ENCODE peak calls at places on chromosomes 13 and 19, in seven cellular contexts. One of them, this sample, is unnamed.

GRCh38 chr13:110216403-110217041 is 90.4 kb downstream of the COL4A1 start:
- DNase-seq in GM23338: no peak
- DNase-seq in GM23248: peak
- DNase-seq in MM.1S: no peak
- DNase-seq in HCT116: no peak
- DNase-seq in PC-3: no peak
- DNase-seq in OCI-LY7: no peak
- DNase-seq in this sample: no peak

GRCh38 chr13:44764334-44764733 is 188.2 kb upstream of the TSC22D1 start:
- DNase-seq in GM23248: no peak
- DNase-seq in PC-3: no peak
- DNase-seq in HCT116: no peak
- DNase-seq in GM23338: peak
- DNase-seq in OCI-LY7: no peak
- DNase-seq in MM.1S: no peak
- DNase-seq in this sample: peak

GRCh38 chr13:51562011-51562671 is 22.1 kb upstream of the WDFY2 start:
- DNase-seq in MM.1S: peak
- DNase-seq in PC-3: no peak
- DNase-seq in GM23338: no peak
- DNase-seq in OCI-LY7: no peak
- DNase-seq in HCT116: no peak
- DNase-seq in GM23248: no peak
- DNase-seq in this sample: no peak

GRCh38 chr13:41916173-41916954 is 44.5 kb downstream of the VWA8 start:
- DNase-seq in MM.1S: peak
- DNase-seq in GM23338: no peak
- DNase-seq in HCT116: no peak
- DNase-seq in PC-3: peak
- DNase-seq in GM23248: peak
- DNase-seq in OCI-LY7: peak
- DNase-seq in this sample: no peak

GRCh38 chr13:110633776-110634175 is 18.4 kb downstream of the NAXD start:
- DNase-seq in GM23248: no peak
- DNase-seq in PC-3: no peak
- DNase-seq in OCI-LY7: no peak
- DNase-seq in MM.1S: no peak
- DNase-seq in HCT116: no peak
- DNase-seq in GM23338: no peak
- DNase-seq in this sample: no peak

GRCh38 chr13:46648166-46648607 is 95.2 kb downstream of the LRCH1 start:
- DNase-seq in HCT116: peak
- DNase-seq in GM23338: peak
- DNase-seq in GM23248: peak
- DNase-seq in OCI-LY7: peak
- DNase-seq in PC-3: peak
- DNase-seq in MM.1S: peak
- DNase-seq in this sample: peak

GRCh38 chr19:46859637-46860124 is 1.1 kb upstream of the ARHGAP35 start:
- DNase-seq in HCT116: no peak
- DNase-seq in PC-3: peak
- DNase-seq in GM23338: no peak
- DNase-seq in OCI-LY7: no peak
- DNase-seq in GM23248: peak
- DNase-seq in MM.1S: no peak
- DNase-seq in this sample: no peak

GRCh38 chr19:17889609-17890214 is 18.0 kb downstream of the SLC5A5 start:
- DNase-seq in OCI-LY7: no peak
- DNase-seq in HCT116: no peak
- DNase-seq in MM.1S: no peak
- DNase-seq in GM23248: peak
- DNase-seq in PC-3: peak
- DNase-seq in GM23338: peak
- DNase-seq in this sample: peak

GRCh38 chr13:95569966-95570365 is 17.4 kb downstream of the CLDN10 start:
- DNase-seq in GM23338: no peak
- DNase-seq in OCI-LY7: no peak
- DNase-seq in MM.1S: no peak
- DNase-seq in GM23248: no peak
- DNase-seq in HCT116: no peak
- DNase-seq in PC-3: no peak
- DNase-seq in this sample: no peak

GRCh38 chr19:16400911-16401675 is 70.7 kb downstream of the EPS15L1 start:
- DNase-seq in MM.1S: no peak
- DNase-seq in OCI-LY7: no peak
- DNase-seq in PC-3: no peak
- DNase-seq in HCT116: no peak
- DNase-seq in GM23248: peak
- DNase-seq in GM23338: no peak
- DNase-seq in this sample: no peak

GRCh38 chr13:96172066-96172465 is 82.2 kb downstream of the HS6ST3 start:
- DNase-seq in PC-3: no peak
- DNase-seq in GM23338: no peak
- DNase-seq in HCT116: no peak
- DNase-seq in OCI-LY7: no peak
- DNase-seq in GM23248: peak
- DNase-seq in MM.1S: no peak
- DNase-seq in this sample: no peak

GRCh38 chr13:66972659-66973058 is 257.5 kb downstream of the PCDH9 start:
- DNase-seq in OCI-LY7: no peak
- DNase-seq in PC-3: no peak
- DNase-seq in HCT116: no peak
- DNase-seq in GM23338: no peak
- DNase-seq in MM.1S: no peak
- DNase-seq in GM23248: no peak
- DNase-seq in this sample: no peak

GRCh38 chr19:12838182-12838890 is at the start of gene MAST1:
- DNase-seq in HCT116: no peak
- DNase-seq in MM.1S: peak
- DNase-seq in OCI-LY7: peak
- DNase-seq in GM23248: peak
- DNase-seq in GM23338: peak
- DNase-seq in PC-3: peak
- DNase-seq in this sample: peak

GRCh38 chr13:109881961-109882558 is 95.7 kb upstream of the IRS2 start:
- DNase-seq in HCT116: no peak
- DNase-seq in PC-3: no peak
- DNase-seq in OCI-LY7: no peak
- DNase-seq in GM23338: no peak
- DNase-seq in GM23248: no peak
- DNase-seq in MM.1S: no peak
- DNase-seq in this sample: no peak

GRCh38 chr13:109783447-109783814 is 3.0 kb downstream of the IRS2 start:
- DNase-seq in GM23248: no peak
- DNase-seq in OCI-LY7: no peak
- DNase-seq in HCT116: no peak
- DNase-seq in PC-3: peak
- DNase-seq in GM23338: peak
- DNase-seq in MM.1S: no peak
- DNase-seq in this sample: peak

GRCh38 chr19:778910-779653 is 18.2 kb upstream of the PTBP1 start:
- DNase-seq in MM.1S: no peak
- DNase-seq in GM23338: peak
- DNase-seq in GM23248: peak
- DNase-seq in OCI-LY7: no peak
- DNase-seq in PC-3: peak
- DNase-seq in HCT116: no peak
- DNase-seq in this sample: no peak

GRCh38 chr13:106530907-106531520 is 4.4 kb downstream of the EFNB2 start:
- DNase-seq in OCI-LY7: no peak
- DNase-seq in GM23248: no peak
- DNase-seq in GM23338: no peak
- DNase-seq in PC-3: peak
- DNase-seq in MM.1S: no peak
- DNase-seq in HCT116: no peak
- DNase-seq in this sample: peak

GRCh38 chr19:46542428-46543230 is 47.0 kb upstream of the PNMA8B start:
- DNase-seq in MM.1S: peak
- DNase-seq in GM23248: peak
- DNase-seq in PC-3: peak
- DNase-seq in OCI-LY7: peak
- DNase-seq in HCT116: peak
- DNase-seq in GM23338: peak
- DNase-seq in this sample: peak

GRCh38 chr13:112177459-112177858 is 110.5 kb downstream of the SOX1 start:
- DNase-seq in PC-3: no peak
- DNase-seq in GM23338: no peak
- DNase-seq in MM.1S: no peak
- DNase-seq in OCI-LY7: no peak
- DNase-seq in GM23248: no peak
- DNase-seq in HCT116: no peak
- DNase-seq in this sample: no peak

GRCh38 chr13:48478401-48478800 is 54.5 kb downstream of the RCBTB2 start:
- DNase-seq in HCT116: no peak
- DNase-seq in GM23248: peak
- DNase-seq in GM23338: no peak
- DNase-seq in OCI-LY7: no peak
- DNase-seq in PC-3: no peak
- DNase-seq in MM.1S: no peak
- DNase-seq in this sample: no peak

GRCh38 chr13:42696191-42696590 is 85.2 kb upstream of the FAM216B start:
- DNase-seq in GM23338: no peak
- DNase-seq in PC-3: peak
- DNase-seq in OCI-LY7: no peak
- DNase-seq in HCT116: no peak
- DNase-seq in MM.1S: no peak
- DNase-seq in GM23248: peak
- DNase-seq in this sample: no peak

GRCh38 chr19:10760268-10760944 is 42.5 kb downstream of the DNM2 start:
- DNase-seq in GM23248: peak
- DNase-seq in HCT116: peak
- DNase-seq in MM.1S: no peak
- DNase-seq in GM23338: no peak
- DNase-seq in OCI-LY7: peak
- DNase-seq in PC-3: peak
- DNase-seq in this sample: no peak

GRCh38 chr19:531009-531752 is 379 bp upstream of the CDC34 start:
- DNase-seq in GM23338: peak
- DNase-seq in OCI-LY7: peak
- DNase-seq in MM.1S: peak
- DNase-seq in GM23248: peak
- DNase-seq in HCT116: peak
- DNase-seq in PC-3: peak
- DNase-seq in this sample: peak

GRCh38 chr19:6228523-6229215 is 51.1 kb downstream of the MLLT1 start:
- DNase-seq in GM23248: no peak
- DNase-seq in GM23338: no peak
- DNase-seq in MM.1S: no peak
- DNase-seq in OCI-LY7: no peak
- DNase-seq in PC-3: no peak
- DNase-seq in HCT116: no peak
- DNase-seq in this sample: peak

DNA sequence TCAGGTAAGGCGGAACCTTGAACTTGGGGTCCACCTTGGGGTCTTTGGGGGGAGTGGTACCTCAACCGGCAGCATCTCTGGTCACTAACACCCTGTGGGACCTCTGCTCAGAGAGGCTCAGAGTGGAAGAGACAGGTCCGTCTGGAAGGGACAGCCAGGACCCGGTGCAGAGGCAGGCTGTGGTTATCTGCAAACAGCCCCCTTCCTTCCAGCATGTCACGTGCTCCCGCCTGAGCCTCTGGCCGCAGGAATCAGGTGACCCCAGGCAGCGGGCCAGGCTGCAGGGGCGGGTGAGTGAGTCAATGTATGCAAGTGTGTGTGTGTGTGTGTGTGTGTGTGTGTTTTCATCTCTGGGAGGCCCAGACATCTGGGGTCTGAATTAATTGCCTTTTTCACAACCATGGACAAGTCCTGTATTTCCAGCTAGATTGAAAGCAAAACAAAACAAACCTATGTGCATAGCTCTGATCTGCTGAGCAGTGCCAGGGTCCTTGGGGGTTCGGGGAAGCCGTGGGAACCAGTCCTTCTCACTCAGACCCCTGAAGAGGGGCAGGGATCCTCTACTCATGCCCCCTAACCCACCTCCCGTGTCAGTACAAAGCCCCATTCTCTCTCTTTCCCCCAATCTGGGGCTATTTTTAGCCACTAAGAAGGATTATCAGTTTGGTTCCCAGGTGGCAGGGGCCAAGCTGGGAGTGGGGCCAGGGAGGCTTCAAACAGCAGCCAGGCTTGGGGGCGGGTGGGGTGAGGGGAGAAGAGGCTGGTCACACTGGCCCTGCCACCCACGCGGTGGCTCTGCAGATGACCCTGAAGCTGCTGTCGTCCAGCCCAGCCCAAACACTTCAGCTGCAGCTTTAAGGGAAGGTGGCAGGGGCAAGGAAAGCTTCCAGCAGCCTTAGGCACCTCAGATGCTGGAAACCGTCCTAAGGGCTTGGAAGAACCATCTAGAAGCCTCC is 31.4 kb downstream of the CERS4 start:
- DNase-seq in GM23338: peak
- DNase-seq in GM23248: peak
- DNase-seq in HCT116: peak
- DNase-seq in PC-3: peak
- DNase-seq in MM.1S: peak
- DNase-seq in OCI-LY7: peak
- DNase-seq in this sample: peak
- TF ChIP-seq EZH2phosphoT487 in GM23338: no peak
- TF ChIP-seq EZH2phosphoT487 in GM23248: no peak
- TF ChIP-seq EZH2phosphoT487 in HCT116: no peak
- TF ChIP-seq EZH2phosphoT487 in PC-3: no peak
- TF ChIP-seq EZH2phosphoT487 in MM.1S: no peak
- TF ChIP-seq EZH2phosphoT487 in OCI-LY7: no peak
- TF ChIP-seq EZH2phosphoT487 in this sample: no peak

GRCh38 chr13:36001561-36001960 is 129.6 kb downstream of the DCLK1 start:
- DNase-seq in PC-3: no peak
- DNase-seq in GM23248: no peak
- DNase-seq in OCI-LY7: no peak
- DNase-seq in MM.1S: no peak
- DNase-seq in HCT116: no peak
- DNase-seq in GM23338: no peak
- DNase-seq in this sample: no peak

GRCh38 chr13:36006895-36007294 is 124.3 kb downstream of the DCLK1 start:
- DNase-seq in MM.1S: no peak
- DNase-seq in OCI-LY7: no peak
- DNase-seq in PC-3: no peak
- DNase-seq in HCT116: no peak
- DNase-seq in GM23248: no peak
- DNase-seq in GM23338: no peak
- DNase-seq in this sample: no peak

GRCh38 chr13:36006347-36006746 is 124.8 kb downstream of the DCLK1 start:
- DNase-seq in GM23248: no peak
- DNase-seq in OCI-LY7: no peak
- DNase-seq in PC-3: peak
- DNase-seq in GM23338: no peak
- DNase-seq in HCT116: no peak
- DNase-seq in MM.1S: no peak
- DNase-seq in this sample: no peak
- TF ChIP-seq EZH2phosphoT487 in GM23248: no peak
- TF ChIP-seq EZH2phosphoT487 in OCI-LY7: no peak
- TF ChIP-seq EZH2phosphoT487 in PC-3: no peak
- TF ChIP-seq EZH2phosphoT487 in GM23338: no peak
- TF ChIP-seq EZH2phosphoT487 in HCT116: no peak
- TF ChIP-seq EZH2phosphoT487 in MM.1S: no peak
- TF ChIP-seq EZH2phosphoT487 in this sample: no peak

GRCh38 chr19:52296773-52297600 is at the start of gene ZNF480:
- DNase-seq in OCI-LY7: peak
- DNase-seq in GM23338: peak
- DNase-seq in MM.1S: peak
- DNase-seq in HCT116: peak
- DNase-seq in GM23248: peak
- DNase-seq in PC-3: peak
- DNase-seq in this sample: peak
- TF ChIP-seq EZH2phosphoT487 in OCI-LY7: no peak
- TF ChIP-seq EZH2phosphoT487 in GM23338: no peak
- TF ChIP-seq EZH2phosphoT487 in MM.1S: no peak
- TF ChIP-seq EZH2phosphoT487 in HCT116: no peak
- TF ChIP-seq EZH2phosphoT487 in GM23248: no peak
- TF ChIP-seq EZH2phosphoT487 in PC-3: no peak
- TF ChIP-seq EZH2phosphoT487 in this sample: no peak

GRCh38 chr19:49057636-49058234 is at the start of gene CGB7:
- DNase-seq in GM23248: peak
- DNase-seq in OCI-LY7: no peak
- DNase-seq in MM.1S: no peak
- DNase-seq in GM23338: peak
- DNase-seq in PC-3: peak
- DNase-seq in HCT116: no peak
- DNase-seq in this sample: peak
- TF ChIP-seq EZH2phosphoT487 in GM23248: no peak
- TF ChIP-seq EZH2phosphoT487 in OCI-LY7: no peak
- TF ChIP-seq EZH2phosphoT487 in MM.1S: no peak
- TF ChIP-seq EZH2phosphoT487 in GM23338: no peak
- TF ChIP-seq EZH2phosphoT487 in PC-3: no peak
- TF ChIP-seq EZH2phosphoT487 in HCT116: no peak
- TF ChIP-seq EZH2phosphoT487 in this sample: no peak

This sample was measured in neural progenitor cell.